ENCODE peak calls at places on chromosome 18, in six cellular contexts. N, H, V, E, I and O are unnamed samples.

GRCh38 chr18:43563780-43564179 is 286.5 kb upstream of the SYT4 start:
- DNase-seq in N (no peak), E (no peak), I (peak; percentile 52), V (no peak), H (peak; percentile 18), O (no peak)

GRCh38 chr18:5998166-5998881 is 103.0 kb upstream of the TMEM200C start:
- DNase-seq in E (no peak), N (no peak), V (no peak), I (no peak), H (no peak), O (no peak)

GRCh38 chr18:47050468-47050867 is 15.0 kb upstream of the ELOA2 start:
- DNase-seq in I (no peak), N (no peak), E (peak; percentile 14), V (no peak), H (peak; percentile 43), O (peak; percentile 4)

GRCh38 chr18:22346968-22347611 is 70.6 kb downstream of the CTAGE1 start:
- DNase-seq in I (no peak), H (no peak), N (no peak), E (no peak), V (peak; percentile 82), O (no peak)

GRCh38 chr18:72470391-72470790 is 73.8 kb downstream of the CBLN2 start:
- DNase-seq in H (no peak), I (no peak), V (no peak), N (no peak), E (no peak), O (no peak)

GRCh38 chr18:30142870-30143269 is 899.7 kb downstream of the DSC3 start:
- DNase-seq in H (no peak), I (no peak), N (no peak), E (no peak), V (no peak), O (no peak)

GRCh38 chr18:23422751-23423418 is 30.2 kb upstream of the RIOK3 start:
- DNase-seq in E (peak; percentile 14), N (peak; percentile 54), H (peak; percentile 62), I (peak; percentile 22), V (no peak), O (peak; percentile 42)

GRCh38 chr18:31741096-31741735 is 19.5 kb downstream of the SLC25A52 start:
- DNase-seq in E (peak; percentile 20), I (peak; percentile 26), H (no peak), V (peak; percentile 42), N (peak; percentile 45), O (no peak)

GRCh38 chr18:1522249-1522615 is 617.6 kb downstream of the ADCYAP1 start:
- DNase-seq in I (no peak), H (no peak), E (no peak), N (no peak), V (no peak), O (no peak)

GRCh38 chr18:79630266-79631095 is 49.1 kb upstream of the CTDP1 start:
- DNase-seq in H (no peak), E (no peak), V (peak; percentile 8), I (no peak), N (no peak), O (no peak)

GRCh38 chr18:32773187-32773712 is 427 bp upstream of the KLHL14 start:
- DNase-seq in N (no peak), V (no peak), H (no peak), I (no peak), E (no peak), O (no peak)

GRCh38 chr18:32771169-32771751 is 1.6 kb downstream of the KLHL14 start:
- DNase-seq in I (no peak), N (no peak), V (no peak), E (no peak), H (no peak), O (no peak)

GRCh38 chr18:32771871-32772499 is 838 bp downstream of the KLHL14 start:
- DNase-seq in I (no peak), H (no peak), V (no peak), N (no peak), E (no peak), O (no peak)

GRCh38 chr18:32770651-32771168 is 2.1 kb downstream of the KLHL14 start:
- DNase-seq in N (no peak), H (no peak), I (no peak), V (no peak), E (no peak), O (no peak)

DNA sequence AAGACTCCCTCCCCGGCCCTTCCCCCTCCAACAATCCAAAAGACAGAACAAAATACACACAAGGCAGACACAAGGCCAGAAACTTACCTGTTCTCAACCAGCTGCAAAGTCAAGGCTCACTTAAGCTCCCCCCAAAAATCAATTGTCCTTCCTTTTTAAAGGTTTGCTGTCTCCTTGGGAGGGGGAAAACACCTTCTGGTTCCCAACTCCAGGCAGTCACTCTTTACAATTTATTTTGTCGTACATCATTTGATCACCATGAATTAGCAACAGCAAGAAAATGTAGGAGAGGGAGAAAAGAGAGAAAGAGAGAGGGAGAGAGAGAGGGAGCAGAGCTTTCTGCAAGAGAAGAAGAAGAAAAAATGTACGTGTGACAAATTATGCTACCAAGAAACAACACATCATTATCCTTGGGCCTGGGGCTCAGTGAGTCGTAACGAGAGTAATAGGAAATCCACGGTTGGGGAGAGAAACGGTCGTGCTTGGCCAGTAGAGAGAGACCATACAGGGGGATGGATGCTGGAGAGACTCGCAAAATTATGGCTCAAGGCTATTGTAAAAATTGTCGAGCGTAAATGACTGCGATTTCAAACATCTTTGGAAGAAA is at the start of gene KLHL14:
- DNase-seq in E (no peak), I (no peak), N (no peak), V (no peak), H (no peak), O (no peak)
- H3K4me3 ChIP-seq in E (no peak within 1 kb of the TSS), I (peak within 1 kb of the TSS; percentile 57), N (no peak within 1 kb of the TSS), V (peak within 1 kb of the TSS; percentile 33), H (no peak within 1 kb of the TSS), O (peak within 1 kb of the TSS; percentile 68)

GRCh38 chr18:76657428-76657827 is 162.4 kb upstream of the ZNF516 start:
- DNase-seq in I (no peak), V (peak; percentile 35), H (no peak), N (no peak), E (no peak), O (no peak)

GRCh38 chr18:76656925-76657324 is 161.9 kb upstream of the ZNF516 start:
- DNase-seq in I (no peak), N (no peak), H (no peak), E (no peak), V (no peak), O (no peak)

GRCh38 chr18:76660571-76661192 is 161.7 kb upstream of the ZNF236 start:
- DNase-seq in I (no peak), N (no peak), H (no peak), E (no peak), V (peak; percentile 13), O (no peak)

GRCh38 chr18:76657911-76658475 is 163.0 kb upstream of the ZNF516 start:
- DNase-seq in H (no peak), I (no peak), V (peak; percentile 17), E (no peak), N (no peak), O (no peak)

DNA sequence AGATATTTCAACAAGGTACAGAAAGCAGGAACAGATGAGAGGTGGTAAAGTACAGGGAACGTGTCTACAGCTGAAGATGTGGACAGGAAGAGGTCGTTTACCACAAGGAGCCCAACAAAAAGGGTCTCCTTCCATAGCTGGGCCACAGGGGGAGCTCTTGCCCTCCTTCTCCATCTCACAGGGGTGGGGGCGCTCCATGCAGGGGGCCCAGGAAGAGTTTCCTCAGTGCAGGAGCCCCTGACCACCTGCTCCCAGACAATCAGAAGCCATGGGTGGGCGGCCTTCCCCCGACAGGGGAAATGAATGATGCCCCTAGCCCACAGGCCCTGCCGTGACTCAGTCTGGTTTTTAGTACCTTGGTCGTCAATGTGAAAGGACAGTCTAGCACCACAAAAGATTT is 163.6 kb upstream of the ZNF516 start:
- DNase-seq in H (no peak), N (no peak), E (no peak), V (peak; percentile 39), I (no peak), O (no peak)
- TF ChIP-seq CTCF in H (peak; percentile 27), N (no peak), E (peak; percentile 56), V (no peak), I (no peak), O (peak; percentile 45)

GRCh38 chr18:42025491-42025890 is 70.5 kb downstream of the PIK3C3 start:
- DNase-seq in H (no peak), I (no peak), V (no peak), E (no peak), N (no peak), O (no peak)

GRCh38 chr18:42024131-42024530 is 69.1 kb downstream of the PIK3C3 start:
- DNase-seq in H (no peak), N (no peak), E (no peak), V (no peak), I (no peak), O (no peak)

GRCh38 chr18:42029100-42029499 is 74.1 kb downstream of the PIK3C3 start:
- DNase-seq in I (no peak), E (no peak), N (no peak), H (no peak), V (no peak), O (no peak)

GRCh38 chr18:42028232-42028832 is 73.3 kb downstream of the PIK3C3 start:
- DNase-seq in E (no peak), V (no peak), N (no peak), H (peak; percentile 17), I (peak; percentile 29), O (no peak)

GRCh38 chr18:42025974-42026625 is 71.1 kb downstream of the PIK3C3 start:
- DNase-seq in E (no peak), H (no peak), N (no peak), V (no peak), I (no peak), O (no peak)
- H3K4me3 ChIP-seq in E (no peak overlapping the region), H (no peak overlapping the region), N (no peak overlapping the region), V (no peak overlapping the region), I (no peak overlapping the region), O (no peak overlapping the region)

GRCh38 chr18:48136544-48137353 is 206.3 kb upstream of the SMAD2 start:
- DNase-seq in I (no peak), V (no peak), E (no peak), H (no peak), N (no peak), O (no peak)

GRCh38 chr18:48139427-48140347 is 209.2 kb upstream of the SMAD2 start:
- DNase-seq in H (no peak), I (no peak), N (peak; percentile 51), E (no peak), V (no peak), O (no peak)

GRCh38 chr18:48138660-48139426 is 208.4 kb upstream of the SMAD2 start:
- DNase-seq in V (no peak), I (no peak), H (no peak), E (no peak), N (no peak), O (no peak)

GRCh38 chr18:48137354-48138208 is 207.1 kb upstream of the SMAD2 start:
- DNase-seq in E (no peak), V (no peak), N (no peak), I (no peak), H (no peak), O (peak; percentile 9)

GRCh38 chr18:48138211-48138610 is 207.8 kb upstream of the SMAD2 start:
- DNase-seq in I (no peak), E (no peak), H (no peak), V (no peak), N (no peak), O (no peak)
- TF ChIP-seq CTCF in I (no peak), E (no peak), H (no peak), V (no peak), N (no peak), O (peak; percentile 2)

GRCh38 chr18:49846718-49847470 is 33.6 kb upstream of the ACAA2 start:
- DNase-seq in I (no peak), E (no peak), N (no peak), V (no peak), H (no peak), O (no peak)
- H3K4me3 ChIP-seq in I (no peak overlapping the region), E (no peak overlapping the region), N (no peak overlapping the region), V (no peak overlapping the region), H (no peak overlapping the region), O (no peak overlapping the region)